ENCODE peak calls at places on chromosomes 6 and 20, in nine cellular contexts. W is neural progenitor cell, F is SK-N-SH, U is mammary epithelial cell, S is A549, Y is OCI-LY7, K is HCT116, A is IMR-90, L is H9. B is an unnamed sample.

GRCh38 chr6:4114123-4114522 is 21.3 kb downstream of the ECI2 start:
- DNase-seq in W (no peak), F (no peak), U (no peak), S (no peak), Y (no peak), K (no peak), A (peak), L (no peak), B (no peak)

GRCh38 chr6:151962246-151962846 is 154.9 kb downstream of the ESR1 start:
- DNase-seq in W (no peak), F (no peak), U (peak), S (no peak), Y (no peak), K (no peak), A (no peak), L (no peak), B (peak)

GRCh38 chr20:56373942-56374341 is 15.2 kb downstream of the FAM210B start:
- DNase-seq in W (no peak), F (no peak), U (peak), S (no peak), Y (no peak), K (no peak), A (peak), L (no peak), B (no peak)

GRCh38 chr6:70708448-70708847 is 40.8 kb downstream of the SMAP1 start:
- DNase-seq in W (no peak), F (no peak), U (no peak), S (no peak), Y (no peak), K (no peak), A (no peak), L (no peak), B (no peak)

GRCh38 chr6:16437984-16438383 is 199.6 kb downstream of the GMPR start:
- DNase-seq in W (no peak), F (no peak), U (no peak), S (no peak), Y (no peak), K (no peak), A (no peak), L (no peak), B (no peak)

GRCh38 chr6:13220266-13220665 is 108.1 kb downstream of the TBC1D7 start:
- DNase-seq in W (no peak), F (no peak), U (no peak), S (no peak), Y (no peak), K (no peak), A (no peak), L (no peak), B (no peak)

GRCh38 chr6:112010328-112010727 is 43.6 kb upstream of the CCN6 start:
- DNase-seq in W (no peak), F (no peak), U (peak), S (no peak), Y (no peak), K (no peak), A (no peak), L (no peak), B (no peak)

GRCh38 chr20:31543966-31544598 is 29.8 kb downstream of the HM13 start:
- DNase-seq in W (no peak), F (peak), U (peak), S (no peak), Y (no peak), K (no peak), A (peak), L (no peak), B (no peak)

GRCh38 chr6:137926207-137926731 is 59.2 kb downstream of the TNFAIP3 start:
- DNase-seq in W (peak), F (no peak), U (peak), S (no peak), Y (no peak), K (peak), A (peak), L (peak), B (peak)

GRCh38 chr6:30154709-30155521 is 6.1 kb downstream of the TRIM10 start:
- DNase-seq in W (no peak), F (no peak), U (peak), S (peak), Y (no peak), K (no peak), A (peak), L (no peak), B (no peak)

GRCh38 chr6:67501738-67502137 is 1133.3 kb upstream of the ADGRB3 start:
- DNase-seq in W (no peak), F (no peak), U (no peak), S (no peak), Y (no peak), K (no peak), A (no peak), L (no peak), B (no peak)

GRCh38 chr6:37784585-37784967 is 35.0 kb upstream of the ZFAND3 start:
- DNase-seq in W (peak), F (peak), U (no peak), S (no peak), Y (no peak), K (no peak), A (no peak), L (peak), B (no peak)

GRCh38 chr6:53694800-53695394 is 29.3 kb upstream of the KLHL31 start:
- DNase-seq in W (no peak), F (no peak), U (no peak), S (no peak), Y (no peak), K (no peak), A (no peak), L (no peak), B (no peak)

GRCh38 chr6:167501831-167502385 is 177.0 kb downstream of the TTLL2 start:
- DNase-seq in W (peak), F (peak), U (no peak), S (peak), Y (no peak), K (peak), A (no peak), L (peak), B (no peak)

GRCh38 chr6:83055366-83055964 is 10.2 kb downstream of the UBE3D start:
- DNase-seq in W (peak), F (peak), U (no peak), S (peak), Y (peak), K (peak), A (peak), L (peak), B (peak)

GRCh38 chr20:63061701-63062100 is 54.9 kb upstream of the BHLHE23 start:
- DNase-seq in W (no peak), F (no peak), U (no peak), S (no peak), Y (no peak), K (no peak), A (no peak), L (peak), B (no peak)

GRCh38 chr6:139748353-139749146 is 374.1 kb upstream of the CITED2 start:
- DNase-seq in W (no peak), F (no peak), U (no peak), S (no peak), Y (no peak), K (no peak), A (peak), L (no peak), B (no peak)

GRCh38 chr20:33689973-33690372 is 3.8 kb upstream of the E2F1 start:
- DNase-seq in W (no peak), F (no peak), U (no peak), S (no peak), Y (no peak), K (no peak), A (peak), L (no peak), B (peak)

GRCh38 chr6:48664850-48665249 is 553.9 kb upstream of the PTCHD4 start:
- DNase-seq in W (no peak), F (no peak), U (peak), S (no peak), Y (no peak), K (no peak), A (peak), L (no peak), B (no peak)

GRCh38 chr6:111631018-111631417 is 25.3 kb upstream of the TRAF3IP2 start:
- DNase-seq in W (no peak), F (no peak), U (no peak), S (no peak), Y (no peak), K (no peak), A (no peak), L (no peak), B (no peak)

GRCh38 chr6:44202972-44203750 is 13.6 kb upstream of the MYMX start:
- DNase-seq in W (no peak), F (no peak), U (no peak), S (no peak), Y (no peak), K (no peak), A (no peak), L (no peak), B (no peak)

GRCh38 chr6:46921731-46922130 is at the start of gene ADGRF5:
- DNase-seq in W (no peak), F (no peak), U (no peak), S (no peak), Y (no peak), K (no peak), A (no peak), L (no peak), B (no peak)

GRCh38 chr20:14948416-14948815 is 611.0 kb upstream of the FLRT3 start:
- DNase-seq in W (peak), F (no peak), U (no peak), S (no peak), Y (no peak), K (no peak), A (no peak), L (no peak), B (no peak)

GRCh38 chr6:4460595-4461475 is 315.4 kb upstream of the CDYL start:
- DNase-seq in W (peak), F (no peak), U (no peak), S (no peak), Y (no peak), K (no peak), A (peak), L (no peak), B (no peak)

GRCh38 chr6:54282186-54282585 is 26.1 kb upstream of the TINAG start:
- DNase-seq in W (no peak), F (no peak), U (peak), S (no peak), Y (no peak), K (peak), A (peak), L (no peak), B (no peak)

GRCh38 chr6:29865648-29866047 is 38.0 kb downstream of the HLA-G start:
- DNase-seq in W (no peak), F (no peak), U (no peak), S (no peak), Y (no peak), K (no peak), A (no peak), L (no peak), B (no peak)

GRCh38 chr20:40279390-40279789 is 409.6 kb downstream of the MAFB start:
- DNase-seq in W (no peak), F (peak), U (peak), S (no peak), Y (no peak), K (no peak), A (peak), L (no peak), B (no peak)

GRCh38 chr6:156719395-156719719 is 57.8 kb upstream of the ARID1B start:
- DNase-seq in W (no peak), F (no peak), U (no peak), S (no peak), Y (no peak), K (no peak), A (no peak), L (no peak), B (no peak)

GRCh38 chr6:92577077-92577719 is 842.2 kb downstream of the EPHA7 start:
- DNase-seq in W (peak), F (no peak), U (no peak), S (no peak), Y (no peak), K (no peak), A (peak), L (peak), B (no peak)

GRCh38 chr6:40937491-40937890 is 101.5 kb downstream of the UNC5CL start:
- DNase-seq in W (no peak), F (no peak), U (no peak), S (no peak), Y (no peak), K (no peak), A (peak), L (no peak), B (no peak)

DNA sequence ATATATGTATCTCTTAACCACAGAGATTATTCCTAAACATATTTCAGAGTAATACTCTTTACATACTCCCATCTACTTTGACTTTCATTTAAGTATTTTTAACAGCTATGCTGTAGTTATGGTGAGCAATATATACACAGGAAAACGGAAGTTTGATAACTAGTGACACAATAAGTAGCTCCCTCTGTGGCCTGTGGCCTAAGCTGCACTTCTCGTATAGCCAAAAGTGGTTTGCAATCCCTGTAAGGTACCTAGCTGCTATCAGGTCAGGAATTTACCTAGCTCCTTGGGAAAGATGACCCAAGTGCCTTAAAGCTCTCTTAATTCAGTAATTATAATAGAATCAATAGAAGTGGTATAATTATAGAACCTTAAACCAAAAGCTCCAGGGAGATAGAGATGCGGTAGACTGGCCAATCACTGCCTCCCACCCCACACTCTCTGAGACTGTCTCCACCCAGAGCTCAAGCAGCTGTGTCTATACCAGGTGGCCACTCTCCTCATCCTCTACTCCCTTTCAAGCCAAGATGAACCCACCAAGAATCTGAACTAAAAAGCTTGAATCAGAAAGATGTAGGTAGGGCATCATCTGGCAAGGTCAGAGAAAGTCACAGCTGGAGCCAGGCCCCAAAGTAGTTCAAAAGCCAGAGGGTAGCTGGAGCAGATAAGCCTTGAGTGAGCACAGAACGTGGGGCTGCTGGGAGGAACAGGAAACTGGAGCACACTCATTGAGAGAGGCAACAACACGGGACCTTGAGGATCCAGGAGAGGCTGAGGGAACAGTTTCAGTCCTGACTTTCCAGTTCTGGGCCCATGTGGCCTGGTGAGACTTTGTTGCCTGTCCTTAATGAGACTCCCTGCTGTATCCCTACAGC is 84.9 kb upstream of the ASF1A start:
- DNase-seq in W (no peak), F (no peak), U (no peak), S (no peak), Y (peak), K (no peak), A (no peak), L (no peak), B (peak)
- TF ChIP-seq CTCF in W (no peak), F (no peak), U (no peak), S (no peak), Y (peak), K (no peak), A (no peak), L (no peak), B (no peak)

DNA sequence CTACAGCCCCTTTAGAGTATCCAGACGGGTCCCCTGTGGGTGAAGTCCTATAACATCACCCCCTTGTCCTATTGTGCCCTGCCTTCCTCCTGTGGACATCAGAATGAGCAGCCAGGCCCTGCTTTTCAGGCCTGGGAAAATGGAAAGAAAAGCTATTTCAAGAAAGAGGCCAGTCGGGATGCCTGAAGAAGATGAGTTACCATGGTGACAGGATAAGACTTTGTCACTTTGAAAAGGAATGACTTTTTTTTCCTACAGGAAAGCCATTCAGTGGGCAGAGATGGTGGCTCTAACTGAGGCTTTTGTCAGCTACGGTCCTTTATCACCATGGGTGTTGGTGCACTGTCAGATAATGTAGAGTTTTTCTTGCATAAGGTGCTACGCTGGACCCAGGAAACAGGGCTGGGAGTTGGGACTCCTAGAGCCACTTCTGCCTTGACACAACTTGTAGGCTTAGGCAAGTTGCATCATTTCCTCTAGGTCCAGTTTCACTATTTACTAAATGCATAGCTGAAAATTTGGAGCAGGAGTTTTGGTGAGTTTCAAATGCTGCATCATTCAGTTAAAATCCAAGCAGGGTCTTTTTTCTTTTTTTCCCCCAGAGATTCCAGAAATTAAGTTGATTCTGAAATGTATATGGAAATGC is 293.6 kb upstream of the PRND start:
- DNase-seq in W (peak), F (no peak), U (no peak), S (no peak), Y (no peak), K (no peak), A (peak), L (no peak), B (no peak)
- H3K4me2 ChIP-seq in W (peak), F (peak), U (no peak), S (no peak), Y (no peak), K (no peak), A (no peak), L (no peak), B (no peak)

GRCh38 chr6:170291271-170292110 is 613 bp upstream of the DLL1 start:
- DNase-seq in W (peak), F (peak), U (peak), S (no peak), Y (peak), K (no peak), A (no peak), L (peak), B (peak)
- TF ChIP-seq CTCF in W (no peak), F (no peak), U (no peak), S (no peak), Y (peak), K (no peak), A (no peak), L (no peak), B (no peak)

GRCh38 chr6:36604090-36605060 is 10.2 kb downstream of the SRSF3 start:
- DNase-seq in W (no peak), F (no peak), U (no peak), S (no peak), Y (no peak), K (no peak), A (no peak), L (no peak), B (no peak)
- H3K4me2 ChIP-seq in W (no peak), F (peak), U (no peak), S (no peak), Y (no peak), K (no peak), A (no peak), L (no peak), B (peak)

DNA sequence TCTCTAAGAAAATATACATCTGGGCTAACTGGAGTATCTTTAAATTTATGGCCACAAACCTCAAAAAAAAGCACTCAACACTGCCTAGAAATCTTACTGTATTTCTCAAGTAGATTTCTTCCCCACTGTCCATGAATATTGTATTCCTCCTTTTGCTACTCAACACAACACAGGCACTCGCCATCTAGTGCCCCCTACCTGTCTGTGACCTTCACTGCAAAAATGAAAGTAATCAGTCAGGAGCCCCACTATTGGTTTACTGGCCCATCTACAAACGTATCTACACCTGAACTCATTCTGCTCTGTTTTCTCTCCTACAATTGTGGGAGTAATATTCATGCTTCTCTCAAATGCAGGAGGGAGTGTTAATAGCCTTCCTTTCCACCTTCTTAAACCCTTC is 58.3 kb downstream of the LY86 start:
- DNase-seq in W (no peak), F (no peak), U (no peak), S (no peak), Y (peak), K (no peak), A (no peak), L (no peak), B (no peak)
- TF ChIP-seq CTCF in W (peak), F (no peak), U (no peak), S (no peak), Y (peak), K (peak), A (no peak), L (peak), B (peak)

GRCh38 chr6:14704383-14705271 is 541.2 kb upstream of the JARID2 start:
- DNase-seq in W (no peak), F (no peak), U (no peak), S (no peak), Y (no peak), K (no peak), A (peak), L (no peak), B (no peak)

GRCh38 chr6:14705841-14706377 is 540.0 kb upstream of the JARID2 start:
- DNase-seq in W (no peak), F (no peak), U (no peak), S (no peak), Y (no peak), K (no peak), A (no peak), L (no peak), B (no peak)

GRCh38 chr6:14709066-14709670 is 536.7 kb upstream of the JARID2 start:
- DNase-seq in W (no peak), F (no peak), U (peak), S (no peak), Y (no peak), K (no peak), A (peak), L (no peak), B (no peak)

GRCh38 chr6:14707971-14708465 is 537.9 kb upstream of the JARID2 start:
- DNase-seq in W (no peak), F (no peak), U (no peak), S (no peak), Y (no peak), K (no peak), A (no peak), L (no peak), B (no peak)

DNA sequence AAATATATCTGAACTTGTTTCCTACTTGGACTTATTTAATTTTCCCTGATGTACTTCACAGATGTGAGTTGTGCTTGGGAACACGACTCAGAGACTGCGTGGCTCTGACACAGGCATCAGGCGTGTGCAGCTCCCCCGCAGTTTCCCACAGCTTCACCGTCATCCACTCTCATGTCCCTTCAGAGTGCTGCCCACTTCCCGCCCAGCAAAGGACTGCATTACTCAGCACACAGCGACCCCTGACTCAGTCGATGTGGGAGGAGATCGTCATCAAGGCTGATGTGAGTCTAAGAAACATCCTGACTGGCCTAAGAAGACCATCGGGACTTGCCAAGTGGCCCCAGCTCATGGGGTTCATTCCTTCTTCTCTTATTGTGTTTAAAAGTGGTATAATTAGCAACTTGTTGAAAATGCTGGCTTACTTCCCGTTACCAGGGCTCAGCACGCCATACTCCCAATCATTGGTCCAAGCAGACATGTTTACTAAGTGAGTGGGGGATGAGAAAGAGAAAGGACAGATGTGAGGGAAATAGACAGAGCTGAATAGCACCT is 539.4 kb upstream of the JARID2 start:
- DNase-seq in W (no peak), F (no peak), U (peak), S (no peak), Y (no peak), K (peak), A (peak), L (no peak), B (no peak)
- H3K4me2 ChIP-seq in W (no peak), F (no peak), U (peak), S (no peak), Y (no peak), K (peak), A (peak), L (no peak), B (no peak)

GRCh38 chr6:14873781-14874446 is 372.0 kb upstream of the JARID2 start:
- DNase-seq in W (no peak), F (no peak), U (no peak), S (no peak), Y (no peak), K (no peak), A (no peak), L (no peak), B (no peak)
- TF ChIP-seq CTCF in W (no peak), F (no peak), U (no peak), S (no peak), Y (no peak), K (no peak), A (no peak), L (peak), B (no peak)

B was measured in DND-41.